ENCODE peak calls at places on chromosomes 11 and 22, in nine cellular contexts. One of them, this sample, is unnamed.

GRCh38 chr22:37599161-37599560 is 9.5 kb upstream of the GGA1 start:
- DNase-seq in HCT116: no peak
- DNase-seq in Peyer's patch: no peak
- DNase-seq in prostate gland: peak
- DNase-seq in spleen: no peak
- DNase-seq in transverse colon: peak
- DNase-seq in suprapubic skin: no peak
- DNase-seq in right lobe of liver: no peak
- DNase-seq in IMR-90: no peak
- DNase-seq in this sample: peak

GRCh38 chr11:77672276-77672675 is 34.7 kb upstream of the CLNS1A start:
- DNase-seq in HCT116: no peak
- DNase-seq in Peyer's patch: no peak
- DNase-seq in prostate gland: no peak
- DNase-seq in spleen: no peak
- DNase-seq in transverse colon: peak
- DNase-seq in suprapubic skin: no peak
- DNase-seq in right lobe of liver: no peak
- DNase-seq in IMR-90: peak
- DNase-seq in this sample: no peak

GRCh38 chr22:17563936-17564391 is 666 bp downstream of the SLC25A18 start:
- DNase-seq in HCT116: no peak
- DNase-seq in Peyer's patch: no peak
- DNase-seq in prostate gland: no peak
- DNase-seq in spleen: no peak
- DNase-seq in transverse colon: peak
- DNase-seq in suprapubic skin: no peak
- DNase-seq in right lobe of liver: no peak
- DNase-seq in IMR-90: peak
- DNase-seq in this sample: no peak

GRCh38 chr22:44536411-44536810 is 38.4 kb upstream of the RTL6 start:
- DNase-seq in HCT116: no peak
- DNase-seq in Peyer's patch: no peak
- DNase-seq in prostate gland: no peak
- DNase-seq in spleen: no peak
- DNase-seq in transverse colon: no peak
- DNase-seq in suprapubic skin: peak
- DNase-seq in right lobe of liver: no peak
- DNase-seq in IMR-90: no peak
- DNase-seq in this sample: no peak

GRCh38 chr11:104970756-104971155 is 2.4 kb upstream of the CASP4 start:
- DNase-seq in HCT116: no peak
- DNase-seq in Peyer's patch: no peak
- DNase-seq in prostate gland: no peak
- DNase-seq in spleen: no peak
- DNase-seq in transverse colon: no peak
- DNase-seq in suprapubic skin: no peak
- DNase-seq in right lobe of liver: no peak
- DNase-seq in IMR-90: no peak
- DNase-seq in this sample: no peak

GRCh38 chr11:44578279-44578678 is 12.8 kb downstream of the CD82 start:
- DNase-seq in HCT116: no peak
- DNase-seq in Peyer's patch: no peak
- DNase-seq in prostate gland: no peak
- DNase-seq in spleen: no peak
- DNase-seq in transverse colon: no peak
- DNase-seq in suprapubic skin: no peak
- DNase-seq in right lobe of liver: no peak
- DNase-seq in IMR-90: no peak
- DNase-seq in this sample: no peak

GRCh38 chr11:77115181-77115611 is 12.6 kb downstream of the OMP start:
- DNase-seq in HCT116: no peak
- DNase-seq in Peyer's patch: no peak
- DNase-seq in prostate gland: no peak
- DNase-seq in spleen: no peak
- DNase-seq in transverse colon: no peak
- DNase-seq in suprapubic skin: no peak
- DNase-seq in right lobe of liver: peak
- DNase-seq in IMR-90: no peak
- DNase-seq in this sample: no peak

GRCh38 chr11:111944651-111945051 is 7.5 kb downstream of the DIXDC1 start:
- DNase-seq in HCT116: no peak
- DNase-seq in Peyer's patch: no peak
- DNase-seq in prostate gland: no peak
- DNase-seq in spleen: no peak
- DNase-seq in transverse colon: no peak
- DNase-seq in suprapubic skin: no peak
- DNase-seq in right lobe of liver: no peak
- DNase-seq in IMR-90: peak
- DNase-seq in this sample: no peak

GRCh38 chr11:103898065-103898464 is 138.4 kb upstream of the DDI1 start:
- DNase-seq in HCT116: no peak
- DNase-seq in Peyer's patch: no peak
- DNase-seq in prostate gland: no peak
- DNase-seq in spleen: no peak
- DNase-seq in transverse colon: no peak
- DNase-seq in suprapubic skin: no peak
- DNase-seq in right lobe of liver: no peak
- DNase-seq in IMR-90: no peak
- DNase-seq in this sample: no peak

GRCh38 chr11:121134758-121135312 is 33.8 kb downstream of the TECTA start:
- DNase-seq in HCT116: no peak
- DNase-seq in Peyer's patch: no peak
- DNase-seq in prostate gland: no peak
- DNase-seq in spleen: no peak
- DNase-seq in transverse colon: no peak
- DNase-seq in suprapubic skin: no peak
- DNase-seq in right lobe of liver: no peak
- DNase-seq in IMR-90: no peak
- DNase-seq in this sample: no peak

GRCh38 chr11:61045271-61045670 is 57.0 kb upstream of the CD5 start:
- DNase-seq in HCT116: no peak
- DNase-seq in Peyer's patch: no peak
- DNase-seq in prostate gland: no peak
- DNase-seq in spleen: no peak
- DNase-seq in transverse colon: no peak
- DNase-seq in suprapubic skin: no peak
- DNase-seq in right lobe of liver: no peak
- DNase-seq in IMR-90: no peak
- DNase-seq in this sample: no peak

GRCh38 chr11:73950869-73951710 is at the start of gene DNAJB13:
- DNase-seq in HCT116: peak
- DNase-seq in Peyer's patch: no peak
- DNase-seq in prostate gland: peak
- DNase-seq in spleen: no peak
- DNase-seq in transverse colon: peak
- DNase-seq in suprapubic skin: no peak
- DNase-seq in right lobe of liver: peak
- DNase-seq in IMR-90: peak
- DNase-seq in this sample: peak

GRCh38 chr11:91248199-91248807 is 976.3 kb upstream of the FAT3 start:
- DNase-seq in HCT116: peak
- DNase-seq in Peyer's patch: no peak
- DNase-seq in prostate gland: no peak
- DNase-seq in spleen: no peak
- DNase-seq in transverse colon: no peak
- DNase-seq in suprapubic skin: no peak
- DNase-seq in right lobe of liver: no peak
- DNase-seq in IMR-90: peak
- DNase-seq in this sample: peak

GRCh38 chr11:65291613-65292012 is 23.1 kb upstream of the CDC42EP2 start:
- DNase-seq in HCT116: no peak
- DNase-seq in Peyer's patch: no peak
- DNase-seq in prostate gland: no peak
- DNase-seq in spleen: no peak
- DNase-seq in transverse colon: no peak
- DNase-seq in suprapubic skin: no peak
- DNase-seq in right lobe of liver: no peak
- DNase-seq in IMR-90: peak
- DNase-seq in this sample: no peak

DNA sequence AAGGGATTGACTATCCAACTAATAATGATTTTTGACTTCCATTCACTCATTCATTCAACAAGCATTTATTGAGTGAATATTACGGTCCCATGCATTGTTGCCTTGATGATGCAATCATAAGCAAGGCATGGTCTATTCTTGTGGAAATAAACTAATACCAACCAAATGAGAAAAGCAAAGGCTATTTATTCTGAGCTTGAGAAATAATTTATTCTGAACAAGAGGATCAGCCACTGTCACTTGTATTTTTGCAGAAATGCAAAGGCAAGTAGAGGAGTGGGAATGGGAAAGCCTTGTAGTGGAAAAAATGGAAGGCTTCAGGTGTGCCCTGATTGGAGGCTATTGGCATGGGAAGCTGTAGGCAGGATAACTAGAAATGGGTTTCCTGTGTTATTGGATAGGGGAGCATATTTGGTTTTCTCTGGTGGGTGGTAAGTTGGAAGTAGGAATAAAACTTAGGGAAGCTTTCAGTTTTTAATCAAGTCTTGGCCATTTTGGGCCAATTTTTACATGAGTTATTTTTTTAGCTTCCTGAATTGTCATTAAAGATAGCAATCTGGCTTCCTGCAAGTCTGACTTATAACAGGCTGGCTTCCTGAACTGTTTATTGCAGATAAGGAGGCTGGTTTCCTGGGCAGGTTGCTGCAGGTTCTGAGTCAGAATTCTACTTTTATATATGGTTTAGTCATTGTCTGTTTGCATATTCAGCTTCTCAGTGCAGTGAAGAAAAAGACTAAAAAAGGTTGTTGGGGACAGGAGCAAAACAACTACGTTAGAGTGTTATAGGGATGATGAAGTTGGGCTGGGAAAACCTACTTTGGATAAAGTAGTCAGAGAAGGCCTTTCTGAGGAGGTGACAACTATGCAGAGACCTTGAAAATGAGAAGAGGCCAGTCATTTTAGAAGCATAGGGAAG is 106.7 kb downstream of the APIP start:
- DNase-seq in HCT116: no peak
- DNase-seq in Peyer's patch: no peak
- DNase-seq in prostate gland: peak
- DNase-seq in spleen: no peak
- DNase-seq in transverse colon: no peak
- DNase-seq in suprapubic skin: no peak
- DNase-seq in right lobe of liver: no peak
- DNase-seq in IMR-90: peak
- DNase-seq in this sample: no peak
- TF ChIP-seq POLR2A in HCT116: no peak
- TF ChIP-seq POLR2A in Peyer's patch: no peak
- TF ChIP-seq POLR2A in prostate gland: no peak
- TF ChIP-seq POLR2A in spleen: no peak
- TF ChIP-seq POLR2A in transverse colon: no peak
- TF ChIP-seq POLR2A in suprapubic skin: no peak
- TF ChIP-seq POLR2A in right lobe of liver: no peak
- TF ChIP-seq POLR2A in IMR-90: no peak
- TF ChIP-seq POLR2A in this sample: no peak

GRCh38 chr11:67648140-67648795 is 2.3 kb downstream of the ACY3 start:
- DNase-seq in HCT116: peak
- DNase-seq in Peyer's patch: peak
- DNase-seq in prostate gland: no peak
- DNase-seq in spleen: peak
- DNase-seq in transverse colon: peak
- DNase-seq in suprapubic skin: no peak
- DNase-seq in right lobe of liver: no peak
- DNase-seq in IMR-90: no peak
- DNase-seq in this sample: peak
- TF ChIP-seq POLR2A in HCT116: no peak
- TF ChIP-seq POLR2A in Peyer's patch: no peak
- TF ChIP-seq POLR2A in prostate gland: no peak
- TF ChIP-seq POLR2A in spleen: no peak
- TF ChIP-seq POLR2A in transverse colon: no peak
- TF ChIP-seq POLR2A in suprapubic skin: no peak
- TF ChIP-seq POLR2A in right lobe of liver: no peak
- TF ChIP-seq POLR2A in IMR-90: no peak
- TF ChIP-seq POLR2A in this sample: no peak

GRCh38 chr11:68460741-68461283 is at the start of gene PPP6R3:
- DNase-seq in HCT116: no peak
- DNase-seq in Peyer's patch: no peak
- DNase-seq in prostate gland: no peak
- DNase-seq in spleen: peak
- DNase-seq in transverse colon: no peak
- DNase-seq in suprapubic skin: no peak
- DNase-seq in right lobe of liver: no peak
- DNase-seq in IMR-90: no peak
- DNase-seq in this sample: no peak
- TF ChIP-seq POLR2A in HCT116: peak
- TF ChIP-seq POLR2A in Peyer's patch: peak
- TF ChIP-seq POLR2A in prostate gland: peak
- TF ChIP-seq POLR2A in spleen: no peak
- TF ChIP-seq POLR2A in transverse colon: peak
- TF ChIP-seq POLR2A in suprapubic skin: no peak
- TF ChIP-seq POLR2A in right lobe of liver: peak
- TF ChIP-seq POLR2A in IMR-90: peak
- TF ChIP-seq POLR2A in this sample: peak

GRCh38 chr11:129423426-129423825 is 47.8 kb downstream of the BARX2 start:
- DNase-seq in HCT116: no peak
- DNase-seq in Peyer's patch: no peak
- DNase-seq in prostate gland: no peak
- DNase-seq in spleen: no peak
- DNase-seq in transverse colon: no peak
- DNase-seq in suprapubic skin: no peak
- DNase-seq in right lobe of liver: no peak
- DNase-seq in IMR-90: no peak
- DNase-seq in this sample: no peak
- TF ChIP-seq POLR2A in HCT116: no peak
- TF ChIP-seq POLR2A in Peyer's patch: no peak
- TF ChIP-seq POLR2A in prostate gland: no peak
- TF ChIP-seq POLR2A in spleen: no peak
- TF ChIP-seq POLR2A in transverse colon: no peak
- TF ChIP-seq POLR2A in suprapubic skin: no peak
- TF ChIP-seq POLR2A in right lobe of liver: no peak
- TF ChIP-seq POLR2A in IMR-90: no peak
- TF ChIP-seq POLR2A in this sample: no peak

DNA sequence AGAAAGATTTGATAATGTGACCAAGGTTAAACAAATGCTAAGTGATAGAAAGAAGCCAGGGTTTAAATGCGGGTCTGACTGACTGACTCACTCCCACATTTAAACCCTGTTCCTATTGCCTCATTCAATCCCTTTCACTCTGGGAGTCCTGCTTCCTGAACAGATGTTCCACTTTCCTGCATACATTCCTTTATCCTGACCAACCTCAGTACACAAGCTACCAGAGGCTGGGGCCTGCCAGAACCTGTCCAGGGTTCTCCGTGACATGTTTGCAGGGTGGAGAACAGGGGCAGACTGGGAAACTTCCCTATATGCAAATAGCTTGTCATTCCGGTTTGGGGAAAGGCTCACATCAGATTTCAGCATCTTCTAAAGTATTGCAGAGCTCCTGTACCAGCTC is 3.0 kb upstream of the ANKK1 start:
- DNase-seq in HCT116: no peak
- DNase-seq in Peyer's patch: no peak
- DNase-seq in prostate gland: peak
- DNase-seq in spleen: no peak
- DNase-seq in transverse colon: no peak
- DNase-seq in suprapubic skin: no peak
- DNase-seq in right lobe of liver: no peak
- DNase-seq in IMR-90: peak
- DNase-seq in this sample: peak
- TF ChIP-seq POLR2A in HCT116: no peak
- TF ChIP-seq POLR2A in Peyer's patch: no peak
- TF ChIP-seq POLR2A in prostate gland: no peak
- TF ChIP-seq POLR2A in spleen: no peak
- TF ChIP-seq POLR2A in transverse colon: no peak
- TF ChIP-seq POLR2A in suprapubic skin: no peak
- TF ChIP-seq POLR2A in right lobe of liver: no peak
- TF ChIP-seq POLR2A in IMR-90: no peak
- TF ChIP-seq POLR2A in this sample: no peak

GRCh38 chr11:67404515-67405195 is 772 bp downstream of the TBC1D10C start:
- DNase-seq in HCT116: no peak
- DNase-seq in Peyer's patch: peak
- DNase-seq in prostate gland: no peak
- DNase-seq in spleen: peak
- DNase-seq in transverse colon: no peak
- DNase-seq in suprapubic skin: no peak
- DNase-seq in right lobe of liver: no peak
- DNase-seq in IMR-90: no peak
- DNase-seq in this sample: no peak
- TF ChIP-seq POLR2A in HCT116: no peak
- TF ChIP-seq POLR2A in Peyer's patch: no peak
- TF ChIP-seq POLR2A in prostate gland: no peak
- TF ChIP-seq POLR2A in spleen: no peak
- TF ChIP-seq POLR2A in transverse colon: no peak
- TF ChIP-seq POLR2A in suprapubic skin: no peak
- TF ChIP-seq POLR2A in right lobe of liver: no peak
- TF ChIP-seq POLR2A in IMR-90: no peak
- TF ChIP-seq POLR2A in this sample: no peak